ENCODE peak calls at places on chromosomes 16 and 17, in six cellular contexts. One of them, this sample, is unnamed.

GRCh38 chr17:61054430-61054829 is 345.2 kb upstream of the TBX2 start:
- DNase-seq in A549: no peak
- DNase-seq in epithelial cell of esophagus: no peak
- DNase-seq in heart right ventricle: no peak
- DNase-seq in psoas muscle: no peak
- DNase-seq in Panc1: no peak
- DNase-seq in this sample: no peak

GRCh38 chr16:81243927-81244326 is 5.4 kb downstream of the BCO1 start:
- DNase-seq in A549: no peak
- DNase-seq in epithelial cell of esophagus: peak
- DNase-seq in heart right ventricle: no peak
- DNase-seq in psoas muscle: no peak
- DNase-seq in Panc1: no peak
- DNase-seq in this sample: no peak

GRCh38 chr17:82386256-82386831 is 14.8 kb downstream of the UTS2R start:
- DNase-seq in A549: no peak
- DNase-seq in epithelial cell of esophagus: no peak
- DNase-seq in heart right ventricle: no peak
- DNase-seq in psoas muscle: peak
- DNase-seq in Panc1: no peak
- DNase-seq in this sample: no peak

GRCh38 chr16:3013998-3014690 is 1.4 kb downstream of the CLDN9 start:
- DNase-seq in A549: no peak
- DNase-seq in epithelial cell of esophagus: no peak
- DNase-seq in heart right ventricle: no peak
- DNase-seq in psoas muscle: no peak
- DNase-seq in Panc1: no peak
- DNase-seq in this sample: no peak

GRCh38 chr17:28949185-28950016 is 1.9 kb downstream of the PHF12 start:
- DNase-seq in A549: peak
- DNase-seq in epithelial cell of esophagus: peak
- DNase-seq in heart right ventricle: peak
- DNase-seq in psoas muscle: peak
- DNase-seq in Panc1: no peak
- DNase-seq in this sample: peak

GRCh38 chr16:72467157-72467759 is 295.3 kb upstream of the PMFBP1 start:
- DNase-seq in A549: peak
- DNase-seq in epithelial cell of esophagus: peak
- DNase-seq in heart right ventricle: no peak
- DNase-seq in psoas muscle: no peak
- DNase-seq in Panc1: peak
- DNase-seq in this sample: no peak

GRCh38 chr17:79340286-79340685 is 265.7 kb downstream of the ENGASE start:
- DNase-seq in A549: no peak
- DNase-seq in epithelial cell of esophagus: no peak
- DNase-seq in heart right ventricle: no peak
- DNase-seq in psoas muscle: no peak
- DNase-seq in Panc1: no peak
- DNase-seq in this sample: no peak

GRCh38 chr16:85327731-85328664 is 215.7 kb upstream of the CIBAR2 start:
- DNase-seq in A549: no peak
- DNase-seq in epithelial cell of esophagus: no peak
- DNase-seq in heart right ventricle: no peak
- DNase-seq in psoas muscle: no peak
- DNase-seq in Panc1: no peak
- DNase-seq in this sample: no peak

GRCh38 chr16:67255553-67256030 is 6.8 kb downstream of the SLC9A5 start:
- DNase-seq in A549: no peak
- DNase-seq in epithelial cell of esophagus: no peak
- DNase-seq in heart right ventricle: no peak
- DNase-seq in psoas muscle: peak
- DNase-seq in Panc1: no peak
- DNase-seq in this sample: no peak

GRCh38 chr16:68784226-68784625 is 47.1 kb downstream of the CDH1 start:
- DNase-seq in A549: no peak
- DNase-seq in epithelial cell of esophagus: no peak
- DNase-seq in heart right ventricle: no peak
- DNase-seq in psoas muscle: no peak
- DNase-seq in Panc1: no peak
- DNase-seq in this sample: no peak

GRCh38 chr16:58384437-58385055 is 7.7 kb upstream of the GINS3 start:
- DNase-seq in A549: no peak
- DNase-seq in epithelial cell of esophagus: peak
- DNase-seq in heart right ventricle: no peak
- DNase-seq in psoas muscle: no peak
- DNase-seq in Panc1: no peak
- DNase-seq in this sample: no peak

GRCh38 chr16:3458852-3459361 is 15.4 kb downstream of the NAA60 start:
- DNase-seq in A549: peak
- DNase-seq in epithelial cell of esophagus: no peak
- DNase-seq in heart right ventricle: no peak
- DNase-seq in psoas muscle: no peak
- DNase-seq in Panc1: no peak
- DNase-seq in this sample: peak

GRCh38 chr17:17043668-17044226 is 1.5 kb downstream of the MPRIP start:
- DNase-seq in A549: no peak
- DNase-seq in epithelial cell of esophagus: no peak
- DNase-seq in heart right ventricle: no peak
- DNase-seq in psoas muscle: no peak
- DNase-seq in Panc1: no peak
- DNase-seq in this sample: no peak

GRCh38 chr17:76182016-76182764 is 41.1 kb upstream of the FOXJ1 start:
- DNase-seq in A549: peak
- DNase-seq in epithelial cell of esophagus: peak
- DNase-seq in heart right ventricle: peak
- DNase-seq in psoas muscle: peak
- DNase-seq in Panc1: peak
- DNase-seq in this sample: peak

GRCh38 chr17:76178124-76178523 is 37.1 kb upstream of the FOXJ1 start:
- DNase-seq in A549: no peak
- DNase-seq in epithelial cell of esophagus: no peak
- DNase-seq in heart right ventricle: no peak
- DNase-seq in psoas muscle: no peak
- DNase-seq in Panc1: no peak
- DNase-seq in this sample: no peak

GRCh38 chr17:76184266-76184665 is 43.2 kb upstream of the FOXJ1 start:
- DNase-seq in A549: no peak
- DNase-seq in epithelial cell of esophagus: no peak
- DNase-seq in heart right ventricle: no peak
- DNase-seq in psoas muscle: no peak
- DNase-seq in Panc1: no peak
- DNase-seq in this sample: no peak

GRCh38 chr17:76176701-76177574 is 35.9 kb upstream of the FOXJ1 start:
- DNase-seq in A549: no peak
- DNase-seq in epithelial cell of esophagus: no peak
- DNase-seq in heart right ventricle: no peak
- DNase-seq in psoas muscle: no peak
- DNase-seq in Panc1: no peak
- DNase-seq in this sample: no peak

GRCh38 chr17:76179496-76180467 is 38.7 kb upstream of the FOXJ1 start:
- DNase-seq in A549: no peak
- DNase-seq in epithelial cell of esophagus: peak
- DNase-seq in heart right ventricle: no peak
- DNase-seq in psoas muscle: no peak
- DNase-seq in Panc1: no peak
- DNase-seq in this sample: peak
- H3K4me3 ChIP-seq in A549: no peak
- H3K4me3 ChIP-seq in epithelial cell of esophagus: no peak
- H3K4me3 ChIP-seq in heart right ventricle: no peak
- H3K4me3 ChIP-seq in psoas muscle: no peak
- H3K4me3 ChIP-seq in Panc1: no peak
- H3K4me3 ChIP-seq in this sample: no peak

DNA sequence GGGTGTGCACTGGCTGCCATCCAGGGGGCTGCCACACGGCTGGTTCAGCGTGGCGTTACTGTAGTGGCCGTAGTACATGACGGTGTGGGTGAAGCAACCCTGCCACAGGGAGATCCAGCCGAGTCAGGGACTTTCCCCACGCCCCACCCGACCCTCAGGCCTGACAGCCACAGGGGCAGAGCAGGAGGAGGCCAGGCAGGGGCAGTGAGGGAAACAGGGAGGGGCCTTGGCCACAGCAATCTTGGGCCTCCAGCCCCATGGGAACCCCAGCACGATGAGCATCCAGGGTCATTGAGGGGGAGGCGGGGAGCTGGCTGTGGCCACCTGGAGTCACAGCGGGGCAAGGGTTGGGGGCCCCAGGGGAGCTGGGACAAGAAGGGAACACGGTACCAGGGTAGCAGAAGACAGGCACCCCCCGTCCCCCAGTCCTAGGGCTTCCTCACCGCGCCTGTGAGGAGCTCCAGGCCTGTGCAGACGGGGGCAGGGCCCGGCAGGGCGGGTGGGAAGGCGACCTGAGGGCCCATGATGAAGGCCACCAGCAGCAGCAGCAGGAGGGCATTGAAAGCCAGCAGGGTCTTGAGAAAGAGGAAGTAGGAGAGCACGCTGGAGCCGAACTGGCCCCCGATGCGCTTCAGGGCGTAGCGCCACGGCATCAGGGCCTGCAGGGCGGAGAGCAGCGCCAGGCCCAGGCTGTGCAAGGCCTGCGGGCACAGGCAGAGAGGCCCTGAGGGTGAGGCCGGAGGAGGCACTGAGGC is 4.3 kb downstream of the TMC6 start:
- DNase-seq in A549: no peak
- DNase-seq in epithelial cell of esophagus: no peak
- DNase-seq in heart right ventricle: peak
- DNase-seq in psoas muscle: no peak
- DNase-seq in Panc1: no peak
- DNase-seq in this sample: no peak
- H3K4me3 ChIP-seq in A549: no peak
- H3K4me3 ChIP-seq in epithelial cell of esophagus: no peak
- H3K4me3 ChIP-seq in heart right ventricle: no peak
- H3K4me3 ChIP-seq in psoas muscle: no peak
- H3K4me3 ChIP-seq in Panc1: no peak
- H3K4me3 ChIP-seq in this sample: peak

DNA sequence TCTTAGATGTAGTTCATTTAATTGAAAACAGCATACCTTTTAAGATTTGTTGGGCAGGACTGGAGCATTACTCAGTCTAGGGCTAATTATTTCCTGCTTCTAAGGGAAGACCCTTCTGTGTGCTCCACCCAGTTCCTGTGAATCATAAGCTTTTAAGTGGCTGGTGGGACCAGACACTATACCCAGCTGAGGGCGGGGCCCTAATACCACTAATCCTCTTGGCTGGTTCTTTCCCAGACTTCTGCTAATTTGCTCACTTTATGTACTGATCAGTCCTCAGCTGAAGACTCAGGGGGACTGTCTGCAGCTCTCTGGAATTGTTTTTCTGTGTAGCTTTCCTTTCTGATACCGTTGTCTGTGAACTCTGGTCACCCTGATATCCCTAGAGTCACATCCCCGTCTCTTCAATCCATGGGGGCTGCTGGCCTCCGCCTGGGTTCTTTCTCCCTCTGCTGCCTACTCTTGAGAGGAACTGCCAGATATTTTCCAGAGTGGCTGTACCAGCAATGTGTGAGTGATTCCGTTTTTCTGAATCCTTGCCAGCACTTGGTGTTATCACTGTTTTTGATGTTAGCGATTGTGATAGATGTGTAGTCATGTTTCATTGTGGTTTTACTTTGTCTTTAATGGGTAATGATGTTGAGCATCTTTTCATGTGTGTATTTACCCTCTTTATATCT is 35.1 kb downstream of the MFSD11 start:
- DNase-seq in A549: no peak
- DNase-seq in epithelial cell of esophagus: peak
- DNase-seq in heart right ventricle: no peak
- DNase-seq in psoas muscle: no peak
- DNase-seq in Panc1: no peak
- DNase-seq in this sample: peak
- H3K4me3 ChIP-seq in A549: no peak
- H3K4me3 ChIP-seq in epithelial cell of esophagus: no peak
- H3K4me3 ChIP-seq in heart right ventricle: no peak
- H3K4me3 ChIP-seq in psoas muscle: no peak
- H3K4me3 ChIP-seq in Panc1: no peak
- H3K4me3 ChIP-seq in this sample: peak

GRCh38 chr17:50219345-50219744 is 17.9 kb upstream of the COL1A1 start:
- DNase-seq in A549: peak
- DNase-seq in epithelial cell of esophagus: peak
- DNase-seq in heart right ventricle: no peak
- DNase-seq in psoas muscle: no peak
- DNase-seq in Panc1: no peak
- DNase-seq in this sample: no peak
- H3K4me3 ChIP-seq in A549: peak
- H3K4me3 ChIP-seq in epithelial cell of esophagus: no peak
- H3K4me3 ChIP-seq in heart right ventricle: no peak
- H3K4me3 ChIP-seq in psoas muscle: no peak
- H3K4me3 ChIP-seq in Panc1: no peak
- H3K4me3 ChIP-seq in this sample: no peak